ENCODE peak calls at places on chromosomes 12 and 14, in nine cellular contexts. R is GM12878, S is breast epithelium, V is colonic mucosa, G is psoas muscle, I is PC-9, B is mammary epithelial cell, E is retinal pigment epithelial cell, D is NB4. H is an unnamed sample.

GRCh38 chr12:93033948-93034347 is 104.9 kb upstream of the EEA1 start:
- DNase-seq in G (no peak), S (no peak), R (no peak), V (no peak), D (no peak), B (no peak), I (no peak), E (no peak), H (no peak)

GRCh38 chr12:89038831-89039509 is 313.3 kb downstream of the DUSP6 start:
- DNase-seq in I (no peak), G (peak; percentile 12), B (no peak), V (no peak), D (no peak), R (no peak), E (no peak), S (no peak), H (no peak)

GRCh38 chr14:60648169-60648933 is 926 bp downstream of the SIX1 start:
- DNase-seq in G (peak; percentile 73), S (no peak), V (no peak), D (peak; percentile 38), R (no peak), B (peak; percentile 25), I (peak; percentile 46), E (no peak), H (no peak)

GRCh38 chr14:24095196-24096068 is 1.3 kb downstream of the PCK2 start:
- DNase-seq in I (peak; percentile 24), S (no peak), V (peak; percentile 96), E (no peak), B (peak; percentile 23), R (peak; percentile 92), G (peak; percentile 70), D (peak; percentile 90), H (no peak)

GRCh38 chr12:188910-189621 is 24.9 kb downstream of the SLC6A12 start:
- DNase-seq in G (peak; percentile 70), B (no peak), V (no peak), E (no peak), I (peak; percentile 50), R (no peak), S (no peak), D (peak; percentile 77), H (no peak)

GRCh38 chr14:53285806-53286205 is 132.7 kb upstream of the DDHD1 start:
- DNase-seq in D (no peak), I (no peak), R (no peak), B (peak; percentile 30), V (no peak), E (no peak), S (no peak), G (no peak), H (no peak)

GRCh38 chr14:81070511-81070910 is 115.1 kb downstream of the TSHR start:
- DNase-seq in E (no peak), G (no peak), R (no peak), I (no peak), B (no peak), V (no peak), S (no peak), D (no peak), H (no peak)

GRCh38 chr14:50366589-50366988 is 30.1 kb downstream of the CDKL1 start:
- DNase-seq in B (no peak), R (no peak), G (no peak), S (no peak), I (no peak), E (no peak), V (no peak), D (no peak), H (no peak)

GRCh38 chr14:51616724-51617409 is 34.8 kb upstream of the FRMD6 start:
- DNase-seq in S (no peak), V (no peak), D (no peak), I (peak; percentile 55), B (peak; percentile 80), G (no peak), E (peak; percentile 93), R (no peak), H (peak; percentile 54)

GRCh38 chr12:132711169-132711843 is 664 bp downstream of the PGAM5 start:
- DNase-seq in R (no peak), V (no peak), D (peak; percentile 66), S (no peak), G (no peak), B (peak; percentile 25), I (peak; percentile 29), E (no peak), H (no peak)

GRCh38 chr12:113262710-113263109 is 41.4 kb downstream of the TPCN1 start:
- DNase-seq in E (no peak), R (no peak), G (peak; percentile 8), I (no peak), V (no peak), D (peak; percentile 44), B (no peak), S (no peak), H (no peak)

GRCh38 chr14:92680781-92681650 is 67.4 kb downstream of the LGMN start:
- DNase-seq in E (no peak), S (no peak), D (peak; percentile 79), V (peak; percentile 83), R (no peak), G (peak; percentile 77), B (peak; percentile 61), I (peak; percentile 76), H (peak; percentile 32)

GRCh38 chr12:17949558-17950141 is 140.3 kb downstream of the RERGL start:
- DNase-seq in G (peak; percentile 28), E (no peak), V (no peak), S (no peak), B (no peak), D (no peak), R (no peak), I (no peak), H (no peak)

GRCh38 chr12:1630081-1630826 is 1.2 kb downstream of the WNT5B start:
- DNase-seq in D (peak; percentile 43), S (peak; percentile 55), G (peak; percentile 68), E (no peak), I (peak; percentile 63), V (peak; percentile 57), B (no peak), R (no peak), H (no peak)
- TF ChIP-seq CTCF in D (no peak), S (peak; percentile 19), G (peak; percentile 26), E (peak; percentile 25), I (no peak), V (peak; percentile 10), B (no peak), R (no peak), H (peak; percentile 39)

DNA sequence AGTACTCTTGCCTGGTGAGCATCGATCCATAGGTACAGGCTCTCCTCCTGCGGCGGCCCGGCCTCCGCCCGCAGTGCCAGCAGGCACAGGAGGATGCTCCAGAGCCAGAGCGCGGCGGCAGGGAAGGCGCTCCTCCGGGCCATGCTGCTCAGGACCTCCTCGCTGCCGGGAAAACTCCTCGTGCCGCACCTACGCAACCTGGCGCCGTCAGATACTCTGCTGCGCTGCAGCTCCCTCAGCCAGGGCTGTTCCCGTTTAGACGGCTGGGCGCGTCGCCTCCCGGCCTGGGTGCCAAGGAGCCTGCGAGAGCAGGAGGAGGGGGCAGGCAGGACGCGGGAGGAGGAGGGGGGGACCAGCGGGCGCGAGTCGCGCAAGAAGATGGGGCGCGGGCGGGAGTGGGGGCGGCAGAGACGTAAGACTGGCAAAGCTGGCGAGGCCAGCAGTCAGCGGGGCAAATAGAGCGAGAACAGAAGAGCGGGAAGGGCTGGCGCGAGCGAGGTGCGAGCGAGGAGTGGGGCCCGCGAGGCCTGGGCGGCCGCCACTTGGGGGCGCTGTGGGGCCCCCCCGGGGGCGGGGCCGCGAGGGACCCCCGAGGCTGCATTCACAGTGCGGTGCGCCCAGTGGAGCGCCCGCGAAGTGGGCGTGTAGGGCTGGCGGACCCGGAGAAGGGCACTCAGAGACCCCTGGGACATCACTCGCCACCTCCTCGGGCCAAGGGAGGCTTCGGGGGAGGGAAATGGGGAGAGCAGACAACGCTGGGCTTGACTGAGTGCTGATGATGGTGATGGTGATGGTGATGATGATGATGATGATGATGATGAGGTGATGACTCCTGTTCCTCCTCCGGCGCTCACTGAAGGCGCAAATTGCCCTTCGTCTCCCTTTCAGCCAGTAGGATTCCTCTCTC is at the start of gene WIF1:
- DNase-seq in I (peak; percentile 23), S (no peak), E (no peak), V (no peak), D (no peak), R (no peak), G (peak; percentile 58), B (peak; percentile 37), H (no peak)
- H3K4me3 ChIP-seq in I (no peak within 1 kb of the TSS), S (peak within 1 kb of the TSS; percentile 59), E (peak within 1 kb of the TSS; percentile 20), V (peak within 1 kb of the TSS; percentile 19), D (no peak within 1 kb of the TSS), R (peak within 1 kb of the TSS; percentile 60), G (peak within 1 kb of the TSS; percentile 45), B (peak within 1 kb of the TSS; percentile 28), H (no peak within 1 kb of the TSS)

GRCh38 chr12:79121486-79121885 is 256.9 kb downstream of the SYT1 start:
- DNase-seq in B (no peak), S (no peak), E (no peak), I (no peak), D (peak; percentile 6), R (no peak), V (no peak), G (no peak), H (no peak)
- TF ChIP-seq CTCF in B (peak; percentile 46), S (no peak), E (peak; percentile 59), I (peak; percentile 51), D (peak; percentile 43), R (peak; percentile 42), V (no peak), G (no peak), H (peak; percentile 13)

GRCh38 chr14:71943695-71944018 is 11.4 kb downstream of the RGS6 start:
- DNase-seq in I (no peak), E (no peak), G (no peak), V (no peak), R (no peak), S (no peak), D (no peak), B (no peak), H (no peak)

GRCh38 chr14:71948101-71948500 is 15.9 kb downstream of the RGS6 start:
- DNase-seq in S (no peak), G (no peak), R (no peak), E (no peak), V (no peak), I (no peak), D (peak; percentile 2), B (no peak), H (no peak)

GRCh38 chr14:71942904-71943694 is 10.9 kb downstream of the RGS6 start:
- DNase-seq in B (no peak), S (no peak), G (no peak), V (no peak), D (peak; percentile 13), E (no peak), R (peak; percentile 53), I (no peak), H (no peak)
- H3K4me3 ChIP-seq in B (no peak overlapping the region), S (no peak overlapping the region), G (no peak overlapping the region), V (no peak overlapping the region), D (no peak overlapping the region), E (no peak overlapping the region), R (no peak overlapping the region), I (no peak overlapping the region), H (no peak overlapping the region)

H was measured in LNCaP clone FGC.